ENCODE peak calls at places on chromosomes 3 and 15, in six cellular contexts. One of them, this sample, is unnamed.

GRCh38 chr3:63768415-63768814 is 50.7 kb upstream of the C3orf49 start:
- DNase-seq in NCI-H1092 treated with DMSO at 0.1 percent for 48 hours: no peak
- DNase-seq in naive thymus-derived CD4-positive, alpha-beta T cell: no peak
- DNase-seq in memory B cell: no peak
- DNase-seq in uterus: no peak
- DNase-seq in endothelial cell: no peak
- DNase-seq in this sample: no peak

GRCh38 chr15:77808077-77808476 is 175.4 kb upstream of the LINGO1 start:
- DNase-seq in memory B cell: no peak
- DNase-seq in uterus: no peak
- DNase-seq in endothelial cell: no peak
- DNase-seq in NCI-H1092 treated with DMSO at 0.1 percent for 48 hours: no peak
- DNase-seq in naive thymus-derived CD4-positive, alpha-beta T cell: no peak
- DNase-seq in this sample: no peak

GRCh38 chr15:101376615-101377395 is 81.8 kb upstream of the SNRPA1 start:
- DNase-seq in naive thymus-derived CD4-positive, alpha-beta T cell: no peak
- DNase-seq in uterus: no peak
- DNase-seq in NCI-H1092 treated with DMSO at 0.1 percent for 48 hours: no peak
- DNase-seq in memory B cell: no peak
- DNase-seq in endothelial cell: no peak
- DNase-seq in this sample: no peak

GRCh38 chr3:128726691-128727031 is 678 bp downstream of the RAB7A start:
- DNase-seq in memory B cell: peak
- DNase-seq in uterus: peak
- DNase-seq in NCI-H1092 treated with DMSO at 0.1 percent for 48 hours: no peak
- DNase-seq in naive thymus-derived CD4-positive, alpha-beta T cell: no peak
- DNase-seq in endothelial cell: peak
- DNase-seq in this sample: peak

GRCh38 chr15:52006702-52007340 is 12.2 kb upstream of the MAPK6 start:
- DNase-seq in naive thymus-derived CD4-positive, alpha-beta T cell: no peak
- DNase-seq in endothelial cell: peak
- DNase-seq in NCI-H1092 treated with DMSO at 0.1 percent for 48 hours: no peak
- DNase-seq in memory B cell: no peak
- DNase-seq in uterus: no peak
- DNase-seq in this sample: peak

GRCh38 chr3:4839278-4839677 is 140.0 kb upstream of the BHLHE40 start:
- DNase-seq in memory B cell: no peak
- DNase-seq in endothelial cell: no peak
- DNase-seq in uterus: no peak
- DNase-seq in naive thymus-derived CD4-positive, alpha-beta T cell: no peak
- DNase-seq in NCI-H1092 treated with DMSO at 0.1 percent for 48 hours: no peak
- DNase-seq in this sample: no peak

GRCh38 chr3:149646181-149646766 is 11.6 kb downstream of the WWTR1 start:
- DNase-seq in NCI-H1092 treated with DMSO at 0.1 percent for 48 hours: no peak
- DNase-seq in memory B cell: no peak
- DNase-seq in naive thymus-derived CD4-positive, alpha-beta T cell: no peak
- DNase-seq in uterus: no peak
- DNase-seq in endothelial cell: no peak
- DNase-seq in this sample: no peak

GRCh38 chr15:30921106-30921505 is 17.4 kb downstream of the FAN1 start:
- DNase-seq in uterus: no peak
- DNase-seq in endothelial cell: no peak
- DNase-seq in NCI-H1092 treated with DMSO at 0.1 percent for 48 hours: no peak
- DNase-seq in memory B cell: no peak
- DNase-seq in naive thymus-derived CD4-positive, alpha-beta T cell: no peak
- DNase-seq in this sample: no peak

GRCh38 chr3:45682786-45683185 is 6.4 kb upstream of the SACM1L start:
- DNase-seq in memory B cell: no peak
- DNase-seq in endothelial cell: no peak
- DNase-seq in NCI-H1092 treated with DMSO at 0.1 percent for 48 hours: no peak
- DNase-seq in naive thymus-derived CD4-positive, alpha-beta T cell: no peak
- DNase-seq in uterus: no peak
- DNase-seq in this sample: no peak

GRCh38 chr3:127457094-127457475 is 133.4 kb downstream of the TPRA1 start:
- DNase-seq in NCI-H1092 treated with DMSO at 0.1 percent for 48 hours: peak
- DNase-seq in memory B cell: no peak
- DNase-seq in naive thymus-derived CD4-positive, alpha-beta T cell: no peak
- DNase-seq in endothelial cell: peak
- DNase-seq in uterus: no peak
- DNase-seq in this sample: peak

GRCh38 chr15:64897345-64897985 is 14.2 kb upstream of the ANKDD1A start:
- DNase-seq in uterus: peak
- DNase-seq in naive thymus-derived CD4-positive, alpha-beta T cell: no peak
- DNase-seq in NCI-H1092 treated with DMSO at 0.1 percent for 48 hours: no peak
- DNase-seq in endothelial cell: no peak
- DNase-seq in memory B cell: no peak
- DNase-seq in this sample: peak

GRCh38 chr3:30681276-30682211 is 75.1 kb downstream of the TGFBR2 start:
- DNase-seq in naive thymus-derived CD4-positive, alpha-beta T cell: no peak
- DNase-seq in memory B cell: no peak
- DNase-seq in NCI-H1092 treated with DMSO at 0.1 percent for 48 hours: no peak
- DNase-seq in uterus: peak
- DNase-seq in endothelial cell: peak
- DNase-seq in this sample: no peak

This sample was measured in upper lobe of right lung.